ENCODE peak calls at places on chromosomes 4 and X, in eight cellular contexts. N is BJ, Z is brain microvascular endothelial cell, B is pancreas, T is thoracic aorta, Y is MCF 10A, R is SK-N-SH, H is psoas muscle. L is an unnamed sample.

GRCh38 chr4:70667710-70668535 is 1.6 kb upstream of the JCHAIN start:
- DNase-seq in N (no peak), Z (no peak), B (no peak), T (no peak), Y (peak; percentile 19), R (no peak), H (no peak), L (peak; percentile 67)

GRCh38 chrX:42846741-42847140 is 68.8 kb upstream of the PPP1R2C start:
- DNase-seq in N (no peak), Z (no peak), B (no peak), T (no peak), Y (no peak), R (no peak), H (no peak), L (peak; percentile 1)

GRCh38 chrX:71365356-71365875 is 741 bp upstream of the TAF1 start:
- DNase-seq in N (no peak), Z (no peak), B (no peak), T (no peak), Y (no peak), R (no peak), H (no peak), L (no peak)

GRCh38 chr4:26161030-26161824 is 159.6 kb upstream of the RBPJ start:
- DNase-seq in N (no peak), Z (no peak), B (no peak), T (no peak), Y (no peak), R (peak; percentile 58), H (no peak), L (no peak)

GRCh38 chr4:2320152-2320551 is 58.2 kb upstream of the MXD4 start:
- DNase-seq in N (no peak), Z (no peak), B (no peak), T (no peak), Y (no peak), R (no peak), H (no peak), L (no peak)

GRCh38 chr4:68962868-68963267 is 11.3 kb upstream of the UGT2A3 start:
- DNase-seq in N (no peak), Z (no peak), B (no peak), T (no peak), Y (no peak), R (no peak), H (no peak), L (no peak)

GRCh38 chrX:14528629-14529287 is 578 bp upstream of the GLRA2 start:
- DNase-seq in N (peak; percentile 4), Z (peak; percentile 68), B (peak; percentile 54), T (no peak), Y (peak; percentile 74), R (peak; percentile 27), H (peak; percentile 41), L (peak; percentile 17)

GRCh38 chr4:37197899-37198298 is 46.6 kb upstream of the NWD2 start:
- DNase-seq in N (no peak), Z (no peak), B (no peak), T (no peak), Y (no peak), R (no peak), H (no peak), L (no peak)

GRCh38 chr4:26568446-26568994 is 15.4 kb upstream of the TBC1D19 start:
- DNase-seq in N (peak; percentile 97), Z (peak; percentile 46), B (no peak), T (no peak), Y (peak; percentile 49), R (no peak), H (no peak), L (peak; percentile 75)

GRCh38 chrX:120401301-120401700 is 39.4 kb downstream of the ATP1B4 start:
- DNase-seq in N (no peak), Z (no peak), B (no peak), T (no peak), Y (peak; percentile 2), R (no peak), H (no peak), L (peak; percentile 0)

GRCh38 chr4:144402999-144403398 is 243.0 kb upstream of the HHIP start:
- DNase-seq in N (no peak), Z (no peak), B (no peak), T (no peak), Y (no peak), R (no peak), H (no peak), L (no peak)

GRCh38 chrX:44974462-44974861 is 101.5 kb downstream of the KDM6A start:
- DNase-seq in N (no peak), Z (peak; percentile 25), B (no peak), T (no peak), Y (peak; percentile 46), R (no peak), H (no peak), L (peak; percentile 11)

GRCh38 chr4:82677327-82677726 is 115.5 kb upstream of the TMEM150C start:
- DNase-seq in N (no peak), Z (no peak), B (no peak), T (no peak), Y (no peak), R (no peak), H (no peak), L (no peak)

GRCh38 chr4:127479031-127479622 is 153.6 kb upstream of the INTU start:
- DNase-seq in N (no peak), Z (peak; percentile 6), B (no peak), T (no peak), Y (peak; percentile 58), R (peak; percentile 9), H (no peak), L (peak; percentile 54)

GRCh38 chr4:153468587-153468986 is 2.4 kb downstream of the TMEM131L start:
- DNase-seq in N (no peak), Z (no peak), B (no peak), T (no peak), Y (no peak), R (peak; percentile 53), H (no peak), L (no peak)

GRCh38 chr4:148680884-148681283 is 238.7 kb upstream of the NR3C2 start:
- DNase-seq in N (no peak), Z (no peak), B (no peak), T (no peak), Y (no peak), R (no peak), H (no peak), L (no peak)

GRCh38 chr4:97457253-97457652 is 686.0 kb downstream of the STPG2 start:
- DNase-seq in N (no peak), Z (no peak), B (no peak), T (no peak), Y (no peak), R (no peak), H (no peak), L (no peak)

GRCh38 chrX:47366051-47366722 is 4.2 kb upstream of the ZNF157 start:
- DNase-seq in N (no peak), Z (peak; percentile 62), B (peak; percentile 62), T (no peak), Y (no peak), R (peak; percentile 70), H (peak; percentile 75), L (peak; percentile 78)

GRCh38 chr4:163196904-163197505 is 30.3 kb upstream of the NAF1 start:
- DNase-seq in N (no peak), Z (no peak), B (no peak), T (no peak), Y (no peak), R (no peak), H (no peak), L (no peak)

GRCh38 chr4:163195247-163195765 is 28.6 kb upstream of the NAF1 start:
- DNase-seq in N (no peak), Z (no peak), B (no peak), T (no peak), Y (no peak), R (no peak), H (no peak), L (no peak)

GRCh38 chr4:163193717-163194116 is 27.0 kb upstream of the NAF1 start:
- DNase-seq in N (no peak), Z (no peak), B (no peak), T (no peak), Y (no peak), R (peak; percentile 3), H (no peak), L (no peak)

GRCh38 chr4:163194593-163194992 is 27.9 kb upstream of the NAF1 start:
- DNase-seq in N (no peak), Z (no peak), B (no peak), T (no peak), Y (no peak), R (no peak), H (no peak), L (no peak)

GRCh38 chr4:163191999-163192398 is 25.3 kb upstream of the NAF1 start:
- DNase-seq in N (no peak), Z (peak; percentile 4), B (no peak), T (no peak), Y (no peak), R (no peak), H (no peak), L (peak; percentile 11)
- TF ChIP-seq CTCF in N (peak; percentile 27), Z (peak; percentile 26), B (no peak), T (no peak), Y (no peak), R (peak; percentile 20), H (peak; percentile 21), L (peak; percentile 16)

DNA sequence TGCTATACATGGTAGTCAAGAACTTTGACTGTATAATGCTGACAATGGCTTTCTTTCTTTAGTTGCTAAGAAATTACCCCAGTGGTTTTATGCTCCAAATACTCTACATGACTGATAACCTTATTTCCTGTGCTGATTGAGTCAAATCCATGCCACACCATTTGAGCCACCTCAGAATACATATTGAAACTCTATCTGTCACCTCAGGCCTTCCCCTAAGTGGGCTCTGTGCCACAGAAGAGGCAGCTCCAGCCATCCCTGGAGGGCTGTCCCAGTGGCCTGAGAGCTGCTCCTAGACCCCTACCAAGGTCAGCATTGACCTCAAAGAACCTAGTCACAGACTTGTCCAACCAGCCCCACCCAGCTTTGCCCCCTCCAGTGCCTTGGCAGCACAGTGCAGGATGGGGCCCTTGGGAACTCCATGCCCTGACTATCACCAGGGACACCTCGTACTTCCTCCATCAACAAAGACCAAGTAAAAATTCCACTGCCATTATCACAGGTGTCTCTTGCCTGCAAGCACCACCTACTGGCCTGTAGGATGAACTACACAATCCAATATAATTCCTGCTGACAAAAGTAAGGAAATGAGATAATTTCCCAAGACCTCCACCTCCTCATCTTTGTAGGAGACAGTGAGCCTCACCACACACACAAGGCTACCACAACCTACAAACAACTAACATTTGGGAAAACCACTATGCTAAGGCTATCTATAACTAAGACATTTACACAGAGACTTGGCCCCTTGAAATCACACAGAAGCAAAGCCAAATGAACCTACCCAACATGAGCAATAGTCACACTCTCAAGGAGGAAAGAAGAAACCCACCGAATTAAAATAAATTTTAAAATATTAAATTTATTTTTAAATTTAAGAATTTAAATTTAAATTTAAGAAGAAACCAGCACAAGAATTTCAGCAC is 239.9 kb downstream of the NKX6-1 start:
- DNase-seq in N (no peak), Z (peak; percentile 32), B (no peak), T (no peak), Y (peak; percentile 53), R (no peak), H (peak; percentile 30), L (peak; percentile 34)
- TF ChIP-seq CTCF in N (peak; percentile 81), Z (peak; percentile 81), B (peak; percentile 21), T (no peak), Y (peak; percentile 69), R (peak; percentile 71), H (peak; percentile 21), L (peak; percentile 67)

GRCh38 chr4:10893417-10893816 is 208.8 kb upstream of the CLNK start:
- DNase-seq in N (no peak), Z (no peak), B (no peak), T (no peak), Y (peak; percentile 14), R (no peak), H (no peak), L (no peak)
- TF ChIP-seq CTCF in N (no peak), Z (peak; percentile 75), B (no peak), T (no peak), Y (no peak), R (no peak), H (no peak), L (peak; percentile 50)

GRCh38 chr4:18695733-18696527 is 674.4 kb upstream of the LCORL start:
- DNase-seq in N (no peak), Z (no peak), B (no peak), T (no peak), Y (no peak), R (no peak), H (no peak), L (no peak)
- TF ChIP-seq CTCF in N (peak; percentile 12), Z (peak; percentile 47), B (no peak), T (no peak), Y (no peak), R (peak; percentile 27), H (no peak), L (no peak)